ENCODE peak calls at places on chromosomes 6 and 20, in seven cellular contexts. R is suprapubic skin, Z is transverse colon, V is A549, W is GM12878, G is HepG2, T is ovary. B is an unnamed sample.

GRCh38 chr6:106564476-106564875 is 64.8 kb downstream of the RTN4IP1 start:
- DNase-seq in R (no peak), Z (no peak), V (no peak), W (no peak), G (no peak), T (no peak), B (no peak)

GRCh38 chr20:44701116-44701865 is 13.9 kb upstream of the CCN5 start:
- DNase-seq in R (no peak), Z (no peak), V (no peak), W (no peak), G (peak; percentile 41), T (no peak), B (no peak)

GRCh38 chr6:98747960-98748359 is 86.4 kb upstream of the POU3F2 start:
- DNase-seq in R (no peak), Z (no peak), V (no peak), W (no peak), G (no peak), T (no peak), B (no peak)

GRCh38 chr6:56024931-56025330 is 149.5 kb upstream of the BMP5 start:
- DNase-seq in R (no peak), Z (no peak), V (no peak), W (no peak), G (no peak), T (no peak), B (no peak)

GRCh38 chr20:51272392-51272791 is 249.5 kb upstream of the KCNG1 start:
- DNase-seq in R (no peak), Z (no peak), V (no peak), W (no peak), G (no peak), T (no peak), B (no peak)

GRCh38 chr6:683742-684440 is 9.0 kb downstream of the EXOC2 start:
- DNase-seq in R (no peak), Z (peak; percentile 21), V (no peak), W (no peak), G (no peak), T (peak; percentile 28), B (no peak)

GRCh38 chr6:90412538-90413369 is 116.1 kb upstream of the BACH2 start:
- DNase-seq in R (no peak), Z (no peak), V (no peak), W (no peak), G (no peak), T (no peak), B (no peak)

GRCh38 chr6:22222469-22222868 is 74.4 kb downstream of the PRL start:
- DNase-seq in R (no peak), Z (no peak), V (no peak), W (no peak), G (no peak), T (no peak), B (no peak)

GRCh38 chr6:137660296-137660731 is 166.1 kb upstream of the OLIG3 start:
- DNase-seq in R (no peak), Z (no peak), V (no peak), W (no peak), G (peak; percentile 72), T (no peak), B (no peak)

GRCh38 chr6:94367316-94367715 is 948.0 kb upstream of the EPHA7 start:
- DNase-seq in R (no peak), Z (no peak), V (no peak), W (no peak), G (no peak), T (no peak), B (no peak)

GRCh38 chr20:17612287-17612974 is 42.6 kb downstream of the DSTN start:
- DNase-seq in R (peak; percentile 73), Z (peak; percentile 43), V (peak; percentile 38), W (no peak), G (peak; percentile 39), T (peak; percentile 37), B (no peak)

GRCh38 chr20:23938118-23938438 is 50.5 kb downstream of the GGTLC1 start:
- DNase-seq in R (no peak), Z (no peak), V (no peak), W (no peak), G (no peak), T (no peak), B (no peak)

GRCh38 chr6:16481680-16482079 is 243.3 kb downstream of the GMPR start:
- DNase-seq in R (no peak), Z (no peak), V (no peak), W (no peak), G (no peak), T (no peak), B (no peak)

GRCh38 chr20:7980332-7981046 is 39.1 kb downstream of the TMX4 start:
- DNase-seq in R (no peak), Z (no peak), V (peak; percentile 60), W (no peak), G (peak; percentile 79), T (no peak), B (no peak)

GRCh38 chr6:18343741-18344140 is 43.4 kb upstream of the RNF144B start:
- DNase-seq in R (no peak), Z (no peak), V (peak; percentile 11), W (no peak), G (no peak), T (no peak), B (no peak)

GRCh38 chr6:145761584-145761983 is 26.3 kb upstream of the EPM2A start:
- DNase-seq in R (no peak), Z (no peak), V (no peak), W (no peak), G (no peak), T (no peak), B (no peak)

GRCh38 chr6:89596484-89596883 is 42.1 kb downstream of the LYRM2 start:
- DNase-seq in R (no peak), Z (no peak), V (no peak), W (no peak), G (no peak), T (no peak), B (no peak)

DNA sequence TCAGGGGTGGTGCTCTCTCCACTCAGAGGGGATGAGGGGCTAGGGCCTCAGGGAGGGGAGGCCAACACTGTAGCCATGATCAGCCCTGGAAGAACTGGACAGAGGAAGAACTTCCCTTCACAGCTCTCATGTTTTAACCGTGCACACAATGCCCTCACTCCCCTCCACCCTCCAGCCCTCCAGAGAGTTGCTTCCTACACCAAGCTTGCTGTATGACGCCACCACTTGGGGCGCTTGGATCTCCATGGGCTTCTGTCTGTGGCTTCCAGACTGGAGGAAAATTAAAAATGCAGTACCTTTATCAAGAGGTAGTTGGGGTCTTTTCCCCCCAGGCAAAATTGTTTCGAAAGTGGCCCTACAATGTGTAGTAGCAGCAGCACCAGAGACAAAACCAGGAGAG is 48.4 kb downstream of the ARHGAP40 start:
- DNase-seq in R (no peak), Z (no peak), V (no peak), W (no peak), G (no peak), T (no peak), B (no peak)
- TF ChIP-seq CTCF in R (no peak), Z (no peak), V (no peak), W (no peak), G (no peak), T (no peak), B (no peak)

GRCh38 chr6:82361631-82362030 is 2.0 kb upstream of the TPBG start:
- DNase-seq in R (no peak), Z (no peak), V (no peak), W (no peak), G (no peak), T (no peak), B (no peak)

GRCh38 chr6:82364087-82365010 is 732 bp downstream of the TPBG start:
- DNase-seq in R (peak; percentile 73), Z (peak; percentile 46), V (peak; percentile 69), W (no peak), G (no peak), T (peak; percentile 58), B (peak; percentile 89)

GRCh38 chr6:82363368-82364086 is at the start of gene TPBG:
- DNase-seq in R (peak; percentile 77), Z (peak; percentile 61), V (peak; percentile 72), W (no peak), G (peak; percentile 27), T (peak; percentile 57), B (peak; percentile 45)

GRCh38 chr6:82362144-82362543 is 1.5 kb upstream of the TPBG start:
- DNase-seq in R (no peak), Z (no peak), V (no peak), W (no peak), G (no peak), T (no peak), B (no peak)

GRCh38 chr6:82362868-82363267 is 749 bp upstream of the TPBG start:
- DNase-seq in R (peak; percentile 68), Z (no peak), V (no peak), W (no peak), G (no peak), T (no peak), B (no peak)
- TF ChIP-seq EP300 in R (no peak), Z (no peak), V (no peak), W (no peak), G (no peak), T (no peak), B (no peak)

GRCh38 chr6:111950661-111951426 is 77.6 kb upstream of the FYN start:
- DNase-seq in R (peak; percentile 64), Z (no peak), V (no peak), W (no peak), G (no peak), T (no peak), B (no peak)

GRCh38 chr6:111951439-111952140 is 78.3 kb upstream of the FYN start:
- DNase-seq in R (peak; percentile 50), Z (no peak), V (no peak), W (no peak), G (no peak), T (no peak), B (peak; percentile 51)

GRCh38 chr6:111952326-111952725 is 79.1 kb upstream of the FYN start:
- DNase-seq in R (peak; percentile 34), Z (no peak), V (no peak), W (no peak), G (no peak), T (no peak), B (no peak)

GRCh38 chr6:111956098-111956497 is 82.8 kb upstream of the FYN start:
- DNase-seq in R (no peak), Z (no peak), V (no peak), W (no peak), G (no peak), T (no peak), B (no peak)

DNA sequence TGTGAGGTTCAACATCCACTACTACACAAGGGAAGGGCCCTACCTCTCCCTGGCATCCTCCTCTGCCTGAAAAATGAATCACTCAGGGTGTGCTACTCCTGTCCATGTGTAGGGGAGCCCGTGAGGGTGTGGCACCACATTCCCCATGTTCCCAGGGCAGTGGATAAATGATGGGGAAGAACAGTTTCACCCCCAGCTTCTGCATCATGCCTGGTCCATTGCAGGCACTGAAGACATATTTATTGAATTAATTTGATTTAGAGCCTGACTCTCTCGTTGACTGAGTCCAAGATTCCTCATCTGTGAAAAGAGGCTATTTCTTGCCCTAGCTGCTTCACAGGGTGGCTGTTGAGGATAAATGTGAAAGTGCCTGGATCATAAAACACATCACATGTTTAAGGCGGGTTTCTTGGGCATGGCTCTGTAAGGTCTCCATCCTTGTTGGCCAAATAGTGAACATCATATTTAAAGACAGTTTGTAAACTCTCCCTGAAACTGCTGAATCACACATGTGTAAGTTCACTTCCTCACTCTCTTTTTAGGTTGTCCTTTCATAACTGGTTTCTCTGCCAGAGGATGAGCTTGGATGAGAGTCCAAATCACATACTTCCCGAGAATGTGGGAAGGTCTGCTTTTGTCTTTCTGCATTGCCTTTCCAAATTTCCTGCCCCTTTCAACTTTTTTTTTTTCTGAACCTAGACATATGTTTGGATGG is 79.7 kb upstream of the FYN start:
- DNase-seq in R (peak; percentile 71), Z (no peak), V (peak; percentile 8), W (no peak), G (no peak), T (no peak), B (no peak)
- TF ChIP-seq CTCF in R (no peak), Z (no peak), V (no peak), W (no peak), G (no peak), T (no peak), B (no peak)

GRCh38 chr6:79040083-79040482 is 38.0 kb downstream of the PHIP start:
- DNase-seq in R (no peak), Z (no peak), V (no peak), W (no peak), G (no peak), T (no peak), B (no peak)
- TF ChIP-seq EP300 in R (no peak), Z (no peak), V (no peak), W (no peak), G (no peak), T (no peak), B (no peak)

B was measured in upper lobe of left lung.